ENCODE peak calls at places on chromosomes 12 and 14, in ten cellular contexts. W, C, Q, N, A, D, Y, U, B and G are unnamed samples.

GRCh38 chr14:104297721-104298401 is 159.5 kb downstream of the KIF26A start:
- DNase-seq in W (no peak), U (no peak), N (no peak), A (no peak), Q (peak), B (peak), Y (no peak), C (no peak), D (no peak), G (no peak)

GRCh38 chr14:33464563-33464962 is 486.3 kb downstream of the EGLN3 start:
- DNase-seq in W (no peak), N (no peak), A (no peak), Y (no peak), Q (no peak), D (no peak), C (no peak), B (no peak), U (no peak), G (no peak)

GRCh38 chr12:100612557-100612956 is 39.1 kb downstream of the GAS2L3 start:
- DNase-seq in A (no peak), N (no peak), Q (no peak), C (no peak), Y (no peak), D (no peak), U (no peak), B (no peak), W (no peak), G (no peak)

GRCh38 chr14:32934891-32935633 is 3.6 kb upstream of the NPAS3 start:
- DNase-seq in B (no peak), Y (no peak), Q (no peak), A (no peak), N (peak), D (peak), U (no peak), W (peak), C (no peak), G (peak)

GRCh38 chr12:103647267-103647666 is 60.2 kb downstream of the STAB2 start:
- DNase-seq in Q (no peak), Y (no peak), B (no peak), D (peak), W (no peak), A (no peak), C (no peak), N (peak), U (no peak), G (peak)

GRCh38 chr14:41377926-41378325 is 228.8 kb upstream of the LRFN5 start:
- DNase-seq in C (no peak), D (no peak), B (no peak), A (no peak), W (no peak), Y (no peak), N (no peak), Q (no peak), U (no peak), G (no peak)

GRCh38 chr12:65854629-65855028 is 30.3 kb downstream of the HMGA2 start:
- DNase-seq in A (no peak), C (no peak), N (no peak), D (no peak), Y (no peak), B (no peak), U (no peak), Q (no peak), W (no peak), G (peak)

GRCh38 chr12:85680881-85681280 is 155.3 kb downstream of the RASSF9 start:
- DNase-seq in Q (no peak), D (no peak), B (no peak), W (no peak), U (no peak), Y (no peak), C (no peak), N (no peak), A (no peak), G (no peak)

GRCh38 chr12:116381744-116382455 is 104.4 kb upstream of the MED13L start:
- DNase-seq in W (no peak), U (no peak), B (no peak), D (peak), A (no peak), C (no peak), N (peak), Q (no peak), Y (no peak), G (peak)

GRCh38 chr14:89444044-89444443 is 27.0 kb upstream of the FOXN3 start:
- DNase-seq in B (no peak), C (no peak), W (no peak), Y (no peak), A (no peak), D (peak), U (no peak), Q (no peak), N (peak), G (peak)

GRCh38 chr14:77204457-77204796 is 22.8 kb downstream of the TMEM63C start:
- DNase-seq in Y (peak), Q (no peak), D (no peak), W (no peak), A (no peak), B (no peak), U (no peak), N (no peak), C (peak), G (no peak)

GRCh38 chr12:111578276-111578970 is 20.7 kb downstream of the ATXN2 start:
- DNase-seq in B (no peak), Q (no peak), Y (no peak), A (peak), U (no peak), C (no peak), D (peak), W (no peak), N (peak), G (peak)

GRCh38 chr14:102088012-102088792 is 1.4 kb upstream of the HSP90AA1 start:
- DNase-seq in N (no peak), A (peak), U (peak), W (no peak), D (peak), Y (peak), Q (peak), B (peak), C (peak), G (peak)

GRCh38 chr12:38157933-38158401 is 158.6 kb upstream of the ALG10B start:
- DNase-seq in B (no peak), N (no peak), A (no peak), W (no peak), C (no peak), D (no peak), Y (no peak), U (no peak), Q (no peak), G (no peak)

GRCh38 chr12:112112423-112113132 is 4.0 kb upstream of the NAA25 start:
- DNase-seq in N (no peak), C (peak), Y (peak), D (no peak), W (no peak), U (no peak), A (no peak), B (no peak), Q (no peak), G (no peak)

GRCh38 chr12:30877110-30877875 is 49.3 kb upstream of the TSPAN11 start:
- DNase-seq in Q (no peak), D (no peak), A (no peak), C (no peak), U (no peak), Y (peak), N (no peak), W (no peak), B (peak), G (no peak)

GRCh38 chr14:102805454-102805891 is 28.2 kb downstream of the TRAF3 start:
- DNase-seq in Y (no peak), C (no peak), B (no peak), U (no peak), A (peak), N (peak), W (no peak), D (peak), Q (no peak), G (peak)

GRCh38 chr12:87923361-87923760 is 105.8 kb downstream of the C12orf50 start:
- DNase-seq in D (peak), Y (no peak), A (no peak), N (no peak), U (no peak), Q (no peak), C (no peak), W (no peak), B (no peak), G (peak)

GRCh38 chr14:84208451-84208850 is 1321.5 kb upstream of the FLRT2 start:
- DNase-seq in A (no peak), U (no peak), Y (no peak), B (no peak), C (no peak), D (no peak), W (no peak), Q (no peak), N (no peak), G (no peak)

GRCh38 chr14:71339650-71340415 is 432.6 kb downstream of the PCNX1 start:
- DNase-seq in U (no peak), Q (no peak), W (no peak), A (no peak), Y (no peak), B (no peak), C (peak), D (no peak), N (no peak), G (no peak)

GRCh38 chr14:78075610-78076277 is 94.4 kb upstream of the NRXN3 start:
- DNase-seq in Y (no peak), U (no peak), W (no peak), N (no peak), B (no peak), Q (no peak), D (no peak), A (no peak), C (no peak), G (no peak)

DNA sequence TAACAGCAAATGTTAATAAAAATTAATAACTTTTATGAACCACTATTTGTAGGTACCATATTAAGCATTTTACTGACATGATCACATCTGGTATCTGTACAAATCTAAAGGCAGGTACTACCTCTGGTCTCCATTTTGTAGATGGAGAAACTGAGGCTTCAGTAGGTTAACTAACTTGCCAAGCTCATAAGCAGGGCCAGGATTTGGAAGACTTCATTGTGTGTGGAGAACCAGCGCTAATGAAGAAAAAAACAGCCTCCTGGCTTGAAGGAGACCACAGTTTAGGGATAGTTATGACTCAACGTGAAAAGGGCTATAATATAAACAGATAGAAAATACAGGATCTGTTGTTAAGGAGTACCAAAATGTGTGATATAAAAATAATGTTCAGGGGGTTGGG is 1.0 kb downstream of the NUP37 start:
- DNase-seq in U (no peak), A (no peak), D (no peak), Q (no peak), B (no peak), Y (no peak), C (no peak), W (no peak), N (no peak), G (no peak)
- H3K4me3 ChIP-seq in U (no peak), A (peak), D (peak), Q (peak), B (peak), Y (peak), C (no peak), W (peak), N (peak), G (peak)

GRCh38 chr14:21308132-21308478 is 28.2 kb downstream of the RPGRIP1 start:
- DNase-seq in C (no peak), B (no peak), W (peak), U (no peak), A (no peak), D (no peak), N (no peak), Y (no peak), Q (no peak), G (no peak)
- H3K4me3 ChIP-seq in C (no peak), B (peak), W (peak), U (no peak), A (no peak), D (no peak), N (peak), Y (peak), Q (peak), G (peak)

GRCh38 chr12:82650627-82651337 is 35.9 kb upstream of the TMTC2 start:
- DNase-seq in B (no peak), N (peak), U (peak), W (no peak), A (peak), C (no peak), Q (peak), Y (no peak), D (peak), G (peak)

GRCh38 chr12:82648510-82648909 is 38.2 kb upstream of the TMTC2 start:
- DNase-seq in N (no peak), Q (no peak), W (no peak), A (no peak), C (no peak), B (no peak), U (no peak), Y (no peak), D (no peak), G (no peak)

GRCh38 chr12:82645414-82645813 is 41.3 kb upstream of the TMTC2 start:
- DNase-seq in A (no peak), W (no peak), B (no peak), C (no peak), Q (no peak), Y (no peak), N (no peak), U (no peak), D (no peak), G (no peak)

GRCh38 chr12:82651489-82651888 is 35.2 kb upstream of the TMTC2 start:
- DNase-seq in Q (no peak), Y (no peak), C (no peak), D (no peak), U (no peak), A (no peak), B (no peak), W (no peak), N (no peak), G (no peak)

DNA sequence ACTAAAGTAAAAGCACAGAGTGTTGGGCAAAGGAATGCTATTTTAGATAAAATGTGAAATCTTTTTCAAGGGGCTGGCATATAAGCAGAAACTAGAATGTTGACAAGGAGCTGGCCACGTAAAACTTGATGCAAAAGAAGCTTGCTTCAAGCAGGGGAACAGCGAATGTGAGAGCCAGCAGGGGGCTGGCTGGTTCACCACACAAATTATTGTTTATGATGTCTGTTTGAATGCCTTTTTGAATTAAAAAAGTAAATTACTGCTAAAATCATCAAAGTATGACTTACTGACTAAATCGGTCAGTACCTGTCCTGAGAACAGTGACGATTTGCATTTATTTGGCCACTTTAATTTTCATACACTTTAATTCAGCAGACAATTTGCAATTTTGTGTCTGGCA is 38.9 kb upstream of the TMTC2 start:
- DNase-seq in W (no peak), Q (no peak), A (no peak), U (no peak), D (no peak), B (no peak), C (no peak), N (no peak), Y (no peak), G (no peak)
- H3K4me3 ChIP-seq in W (no peak), Q (no peak), A (no peak), U (no peak), D (no peak), B (no peak), C (no peak), N (no peak), Y (no peak), G (no peak)

GRCh38 chr14:51129130-51129529 is 34.2 kb upstream of the TRIM9 start:
- DNase-seq in N (no peak), Q (no peak), W (no peak), B (no peak), U (no peak), Y (no peak), A (no peak), C (no peak), D (no peak), G (no peak)
- H3K4me3 ChIP-seq in N (no peak), Q (no peak), W (no peak), B (no peak), U (no peak), Y (no peak), A (no peak), C (no peak), D (no peak), G (no peak)

GRCh38 chr12:3727354-3727753 is 25.6 kb downstream of the CRACR2A start:
- DNase-seq in Q (no peak), A (peak), C (no peak), N (no peak), Y (no peak), W (no peak), B (no peak), U (no peak), D (no peak), G (peak)

GRCh38 chr12:3730111-3730510 is 22.8 kb downstream of the CRACR2A start:
- DNase-seq in D (no peak), N (no peak), Y (no peak), A (peak), Q (no peak), C (no peak), U (no peak), B (no peak), W (no peak), G (no peak)

GRCh38 chr12:3726455-3726854 is 26.5 kb downstream of the CRACR2A start:
- DNase-seq in Q (no peak), N (no peak), D (no peak), U (no peak), Y (no peak), W (no peak), A (peak), B (no peak), C (no peak), G (no peak)

GRCh38 chr12:3728686-3729085 is 24.2 kb downstream of the CRACR2A start:
- DNase-seq in U (no peak), D (no peak), A (peak), W (no peak), C (no peak), Y (no peak), B (no peak), Q (no peak), N (no peak), G (no peak)

DNA sequence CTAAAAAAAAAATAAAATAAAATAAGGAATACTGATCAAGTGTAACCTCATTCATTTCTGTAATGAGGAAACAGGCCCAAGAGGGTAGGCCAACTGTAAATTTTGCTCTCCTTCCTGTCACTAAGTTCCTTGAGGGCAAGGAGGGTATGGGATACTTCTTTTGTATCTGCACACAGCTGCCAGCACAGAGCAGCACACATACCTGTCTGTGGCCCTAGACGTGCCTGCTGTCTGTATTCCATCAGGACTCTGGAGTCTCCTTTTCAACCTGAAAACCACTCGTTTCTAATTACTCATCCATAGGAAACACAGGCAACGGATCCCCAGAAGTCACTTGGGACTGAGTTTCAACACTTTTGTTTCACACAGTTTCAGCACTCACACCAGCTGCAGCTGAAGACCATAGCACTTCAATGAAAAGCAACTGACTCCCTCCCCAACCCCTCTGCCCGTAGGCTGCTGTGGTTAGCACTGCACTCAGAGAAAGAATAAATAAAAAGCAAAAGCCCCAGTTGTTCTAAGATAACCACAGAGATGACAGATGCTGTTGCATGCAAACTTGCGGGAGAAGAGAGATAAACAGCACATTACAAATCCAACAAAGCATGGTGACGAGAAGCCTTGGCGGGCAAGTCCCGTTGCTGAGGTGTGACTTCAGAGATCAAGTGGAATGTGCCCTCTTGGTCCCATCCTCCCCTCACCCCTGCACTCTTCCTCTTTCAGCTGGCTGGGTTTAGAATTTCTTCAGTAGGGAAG is 24.9 kb downstream of the CRACR2A start:
- DNase-seq in W (no peak), Q (no peak), B (no peak), A (peak), N (peak), Y (no peak), D (peak), C (no peak), U (no peak), G (peak)
- H3K4me3 ChIP-seq in W (no peak), Q (no peak), B (no peak), A (peak), N (no peak), Y (no peak), D (no peak), C (no peak), U (no peak), G (no peak)

GRCh38 chr12:93422050-93422449 is 19.7 kb downstream of the UBE2N start:
- DNase-seq in U (no peak), D (no peak), W (no peak), A (no peak), B (no peak), N (no peak), Q (no peak), C (no peak), Y (no peak), G (no peak)

GRCh38 chr12:93417967-93418480 is 23.7 kb downstream of the UBE2N start:
- DNase-seq in A (no peak), Y (no peak), Q (no peak), D (no peak), C (no peak), W (no peak), B (no peak), N (no peak), U (no peak), G (no peak)

GRCh38 chr12:93415723-93416464 is 25.9 kb downstream of the UBE2N start:
- DNase-seq in A (no peak), U (no peak), W (peak), D (no peak), B (no peak), Q (no peak), C (no peak), Y (no peak), N (peak), G (peak)

DNA sequence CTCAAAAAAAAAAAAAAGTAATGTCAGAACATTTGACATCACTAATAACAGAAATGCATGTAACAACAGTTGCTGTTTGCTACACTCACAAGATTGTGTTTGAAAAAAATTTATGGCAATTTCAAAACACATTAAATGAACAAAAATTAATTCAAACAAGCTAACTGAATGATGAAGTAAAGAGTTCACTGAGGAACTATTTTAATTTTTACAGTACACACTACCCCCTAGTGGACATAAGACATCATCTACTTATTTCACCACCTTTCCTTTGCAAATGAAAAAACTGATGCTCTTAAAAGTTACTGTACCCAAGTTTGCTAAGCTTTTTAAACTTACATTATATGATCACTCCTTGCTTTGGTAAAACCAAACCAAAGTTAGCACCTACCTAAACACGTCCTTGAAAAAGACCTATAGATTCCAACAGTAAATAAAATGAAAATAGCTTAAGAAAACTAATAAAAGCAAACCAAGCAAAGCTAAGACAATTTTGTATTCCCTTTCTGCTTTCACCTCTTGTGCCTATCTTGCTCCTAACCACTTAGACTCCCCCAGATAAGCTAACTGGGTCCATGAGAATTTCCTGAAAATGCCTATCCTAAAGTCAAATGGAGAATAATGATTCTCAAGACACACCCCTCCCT is 22.2 kb downstream of the UBE2N start:
- DNase-seq in U (no peak), N (peak), D (peak), B (no peak), Y (no peak), A (peak), W (peak), Q (no peak), C (no peak), G (peak)
- H3K4me3 ChIP-seq in U (no peak), N (no peak), D (no peak), B (no peak), Y (no peak), A (no peak), W (no peak), Q (no peak), C (no peak), G (no peak)

DNA sequence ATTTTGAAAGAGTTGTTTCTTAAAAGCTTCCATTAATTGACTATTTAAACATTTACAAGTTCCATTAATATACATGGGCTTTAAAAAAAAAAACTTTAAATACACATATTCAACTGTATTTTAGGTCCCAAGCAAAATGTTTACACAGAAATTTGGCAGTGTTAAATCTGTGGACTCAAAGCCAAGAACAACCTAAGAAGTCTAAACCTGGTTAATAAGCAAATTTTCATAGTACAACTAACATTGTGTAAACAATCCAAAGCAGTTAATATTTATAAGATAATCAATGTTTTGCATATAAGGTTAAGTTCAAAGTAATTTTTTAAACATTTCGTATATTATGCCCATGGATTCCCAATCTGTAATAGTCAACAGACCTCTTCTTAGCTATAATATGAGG is 77.0 kb downstream of the EPS8 start:
- DNase-seq in A (no peak), N (no peak), C (no peak), B (no peak), Q (no peak), W (no peak), Y (no peak), D (no peak), U (no peak), G (no peak)
- H3K4me3 ChIP-seq in A (no peak), N (peak), C (no peak), B (no peak), Q (peak), W (no peak), Y (no peak), D (no peak), U (no peak), G (no peak)

GRCh38 chr14:22713631-22713950 is 52.9 kb upstream of the OXA1L start:
- DNase-seq in U (no peak), A (no peak), D (no peak), C (no peak), Y (no peak), N (no peak), W (no peak), B (no peak), Q (no peak), G (no peak)
- H3K4me3 ChIP-seq in U (no peak), A (peak), D (peak), C (no peak), Y (peak), N (peak), W (no peak), B (peak), Q (peak), G (peak)